ENCODE peak calls at places on chromosomes 12 and 14, in nine cellular contexts. One of them, this sample, is unnamed.

GRCh38 chr12:124952295-124952694 is 36.6 kb downstream of the DHX37 start:
- DNase-seq in OCI-LY7: no peak
- DNase-seq in lower leg skin: no peak
- DNase-seq in AG04450: no peak
- DNase-seq in BJ: no peak
- DNase-seq in CD4-positive, alpha-beta T cell: no peak
- DNase-seq in prostate gland: no peak
- DNase-seq in psoas muscle: no peak
- DNase-seq in ascending aorta: no peak
- DNase-seq in this sample: no peak

GRCh38 chr12:130825771-130826150 is 13.3 kb downstream of the STX2 start:
- DNase-seq in AG04450: no peak
- DNase-seq in ascending aorta: no peak
- DNase-seq in prostate gland: no peak
- DNase-seq in BJ: no peak
- DNase-seq in psoas muscle: no peak
- DNase-seq in CD4-positive, alpha-beta T cell: no peak
- DNase-seq in lower leg skin: no peak
- DNase-seq in OCI-LY7: no peak
- DNase-seq in this sample: no peak

GRCh38 chr14:92093320-92093719 is 13.1 kb downstream of the ATXN3 start:
- DNase-seq in psoas muscle: no peak
- DNase-seq in AG04450: no peak
- DNase-seq in lower leg skin: no peak
- DNase-seq in ascending aorta: no peak
- DNase-seq in OCI-LY7: peak; percentile 28
- DNase-seq in CD4-positive, alpha-beta T cell: no peak
- DNase-seq in BJ: no peak
- DNase-seq in prostate gland: no peak
- DNase-seq in this sample: peak; percentile 38

GRCh38 chr12:76777765-76778216 is 13.9 kb downstream of the ZDHHC17 start:
- DNase-seq in CD4-positive, alpha-beta T cell: no peak
- DNase-seq in psoas muscle: no peak
- DNase-seq in ascending aorta: no peak
- DNase-seq in AG04450: no peak
- DNase-seq in BJ: no peak
- DNase-seq in lower leg skin: no peak
- DNase-seq in OCI-LY7: peak; percentile 87
- DNase-seq in prostate gland: no peak
- DNase-seq in this sample: no peak

GRCh38 chr12:6535960-6536847 is 1.9 kb downstream of the GAPDH start:
- DNase-seq in AG04450: no peak
- DNase-seq in prostate gland: no peak
- DNase-seq in CD4-positive, alpha-beta T cell: no peak
- DNase-seq in lower leg skin: no peak
- DNase-seq in OCI-LY7: peak; percentile 17
- DNase-seq in BJ: no peak
- DNase-seq in ascending aorta: peak; percentile 64
- DNase-seq in psoas muscle: no peak
- DNase-seq in this sample: no peak

GRCh38 chr14:75254381-75254821 is 24.2 kb upstream of the FOS start:
- DNase-seq in CD4-positive, alpha-beta T cell: no peak
- DNase-seq in psoas muscle: peak; percentile 30
- DNase-seq in ascending aorta: no peak
- DNase-seq in lower leg skin: peak; percentile 81
- DNase-seq in AG04450: no peak
- DNase-seq in prostate gland: peak; percentile 94
- DNase-seq in OCI-LY7: no peak
- DNase-seq in BJ: no peak
- DNase-seq in this sample: no peak

GRCh38 chr12:124519741-124520140 is 47.7 kb downstream of the NCOR2 start:
- DNase-seq in lower leg skin: no peak
- DNase-seq in prostate gland: no peak
- DNase-seq in psoas muscle: peak; percentile 42
- DNase-seq in OCI-LY7: no peak
- DNase-seq in CD4-positive, alpha-beta T cell: no peak
- DNase-seq in ascending aorta: no peak
- DNase-seq in BJ: no peak
- DNase-seq in AG04450: no peak
- DNase-seq in this sample: no peak

GRCh38 chr12:121448771-121449315 is 48.9 kb downstream of the RNF34 start:
- DNase-seq in AG04450: no peak
- DNase-seq in BJ: no peak
- DNase-seq in psoas muscle: no peak
- DNase-seq in lower leg skin: no peak
- DNase-seq in OCI-LY7: no peak
- DNase-seq in CD4-positive, alpha-beta T cell: no peak
- DNase-seq in ascending aorta: no peak
- DNase-seq in prostate gland: no peak
- DNase-seq in this sample: no peak

GRCh38 chr14:34826661-34827060 is 48.5 kb downstream of the BAZ1A start:
- DNase-seq in prostate gland: no peak
- DNase-seq in CD4-positive, alpha-beta T cell: no peak
- DNase-seq in OCI-LY7: no peak
- DNase-seq in BJ: no peak
- DNase-seq in AG04450: no peak
- DNase-seq in ascending aorta: no peak
- DNase-seq in lower leg skin: no peak
- DNase-seq in psoas muscle: no peak
- DNase-seq in this sample: no peak

GRCh38 chr14:85087201-85087600 is 442.7 kb upstream of the FLRT2 start:
- DNase-seq in BJ: no peak
- DNase-seq in AG04450: peak; percentile 2
- DNase-seq in psoas muscle: no peak
- DNase-seq in ascending aorta: no peak
- DNase-seq in prostate gland: no peak
- DNase-seq in CD4-positive, alpha-beta T cell: no peak
- DNase-seq in OCI-LY7: no peak
- DNase-seq in lower leg skin: no peak
- DNase-seq in this sample: no peak

GRCh38 chr12:105933671-105934665 is 204.8 kb downstream of the NUAK1 start:
- DNase-seq in psoas muscle: peak; percentile 51
- DNase-seq in BJ: peak; percentile 95
- DNase-seq in ascending aorta: peak; percentile 85
- DNase-seq in OCI-LY7: no peak
- DNase-seq in lower leg skin: peak; percentile 78
- DNase-seq in AG04450: peak; percentile 93
- DNase-seq in prostate gland: peak; percentile 86
- DNase-seq in CD4-positive, alpha-beta T cell: no peak
- DNase-seq in this sample: no peak

DNA sequence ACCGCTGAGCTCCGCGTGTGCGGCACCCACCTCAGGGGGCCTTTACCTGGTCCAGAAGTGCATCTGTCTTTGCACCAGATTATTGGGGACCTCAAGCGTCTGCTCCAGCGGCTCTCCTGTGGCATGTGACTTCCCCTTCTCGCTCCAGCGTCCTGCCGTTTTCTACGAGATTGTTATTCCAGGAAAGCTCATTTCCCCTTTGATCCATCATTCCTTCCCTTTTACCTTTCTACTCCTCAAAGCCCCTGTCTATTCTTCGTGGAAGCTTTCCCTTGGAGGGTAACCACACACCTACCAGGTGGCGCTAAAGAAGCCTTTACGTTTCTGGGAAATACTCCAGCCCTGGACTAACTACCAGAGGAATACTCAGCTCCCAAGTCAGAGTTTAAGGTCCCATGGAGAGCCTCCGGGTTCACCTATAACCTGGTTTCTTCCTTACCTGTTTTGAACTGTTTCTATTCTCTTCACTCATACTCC is 1.5 kb downstream of the FKBP4 start:
- DNase-seq in CD4-positive, alpha-beta T cell: no peak
- DNase-seq in AG04450: no peak
- DNase-seq in BJ: no peak
- DNase-seq in ascending aorta: peak; percentile 40
- DNase-seq in lower leg skin: no peak
- DNase-seq in prostate gland: peak; percentile 31
- DNase-seq in OCI-LY7: no peak
- DNase-seq in psoas muscle: no peak
- DNase-seq in this sample: no peak
- TF ChIP-seq CTCF in CD4-positive, alpha-beta T cell: no peak
- TF ChIP-seq CTCF in AG04450: peak; percentile 0
- TF ChIP-seq CTCF in BJ: no peak
- TF ChIP-seq CTCF in ascending aorta: no peak
- TF ChIP-seq CTCF in lower leg skin: no peak
- TF ChIP-seq CTCF in prostate gland: no peak
- TF ChIP-seq CTCF in OCI-LY7: peak; percentile 59
- TF ChIP-seq CTCF in psoas muscle: no peak
- TF ChIP-seq CTCF in this sample: no peak

GRCh38 chr14:81485372-81485771 is 48.3 kb downstream of the SEL1L start:
- DNase-seq in CD4-positive, alpha-beta T cell: no peak
- DNase-seq in psoas muscle: no peak
- DNase-seq in lower leg skin: no peak
- DNase-seq in OCI-LY7: no peak
- DNase-seq in ascending aorta: no peak
- DNase-seq in prostate gland: no peak
- DNase-seq in AG04450: no peak
- DNase-seq in BJ: no peak
- DNase-seq in this sample: peak; percentile 26
- TF ChIP-seq CTCF in CD4-positive, alpha-beta T cell: no peak
- TF ChIP-seq CTCF in psoas muscle: no peak
- TF ChIP-seq CTCF in lower leg skin: no peak
- TF ChIP-seq CTCF in OCI-LY7: no peak
- TF ChIP-seq CTCF in ascending aorta: no peak
- TF ChIP-seq CTCF in prostate gland: no peak
- TF ChIP-seq CTCF in AG04450: no peak
- TF ChIP-seq CTCF in BJ: no peak
- TF ChIP-seq CTCF in this sample: no peak

GRCh38 chr14:56488306-56488705 is 91.3 kb upstream of the TMEM260 start:
- DNase-seq in CD4-positive, alpha-beta T cell: no peak
- DNase-seq in AG04450: no peak
- DNase-seq in psoas muscle: no peak
- DNase-seq in prostate gland: no peak
- DNase-seq in lower leg skin: no peak
- DNase-seq in BJ: no peak
- DNase-seq in OCI-LY7: no peak
- DNase-seq in ascending aorta: no peak
- DNase-seq in this sample: no peak

GRCh38 chr14:56490379-56490778 is 89.2 kb upstream of the TMEM260 start:
- DNase-seq in psoas muscle: no peak
- DNase-seq in lower leg skin: no peak
- DNase-seq in OCI-LY7: peak; percentile 56
- DNase-seq in ascending aorta: no peak
- DNase-seq in AG04450: no peak
- DNase-seq in CD4-positive, alpha-beta T cell: no peak
- DNase-seq in prostate gland: no peak
- DNase-seq in BJ: no peak
- DNase-seq in this sample: no peak

GRCh38 chr14:56487761-56488160 is 91.8 kb upstream of the TMEM260 start:
- DNase-seq in BJ: no peak
- DNase-seq in OCI-LY7: no peak
- DNase-seq in CD4-positive, alpha-beta T cell: no peak
- DNase-seq in ascending aorta: no peak
- DNase-seq in psoas muscle: no peak
- DNase-seq in prostate gland: no peak
- DNase-seq in lower leg skin: no peak
- DNase-seq in AG04450: no peak
- DNase-seq in this sample: no peak

GRCh38 chr14:56491299-56492285 is 88.0 kb upstream of the TMEM260 start:
- DNase-seq in AG04450: peak; percentile 16
- DNase-seq in OCI-LY7: peak; percentile 62
- DNase-seq in BJ: no peak
- DNase-seq in psoas muscle: no peak
- DNase-seq in prostate gland: peak; percentile 19
- DNase-seq in CD4-positive, alpha-beta T cell: peak; percentile 3
- DNase-seq in lower leg skin: no peak
- DNase-seq in ascending aorta: no peak
- DNase-seq in this sample: peak; percentile 59

GRCh38 chr14:56487090-56487667 is 92.4 kb upstream of the TMEM260 start:
- DNase-seq in ascending aorta: no peak
- DNase-seq in prostate gland: no peak
- DNase-seq in lower leg skin: no peak
- DNase-seq in OCI-LY7: no peak
- DNase-seq in CD4-positive, alpha-beta T cell: no peak
- DNase-seq in BJ: no peak
- DNase-seq in psoas muscle: no peak
- DNase-seq in AG04450: no peak
- DNase-seq in this sample: no peak
- TF ChIP-seq CTCF in ascending aorta: peak; percentile 29
- TF ChIP-seq CTCF in prostate gland: no peak
- TF ChIP-seq CTCF in lower leg skin: no peak
- TF ChIP-seq CTCF in OCI-LY7: peak; percentile 69
- TF ChIP-seq CTCF in CD4-positive, alpha-beta T cell: no peak
- TF ChIP-seq CTCF in BJ: peak; percentile 43
- TF ChIP-seq CTCF in psoas muscle: no peak
- TF ChIP-seq CTCF in AG04450: peak; percentile 67
- TF ChIP-seq CTCF in this sample: no peak

GRCh38 chr12:51676875-51677274 is 85.8 kb downstream of the SCN8A start:
- DNase-seq in psoas muscle: no peak
- DNase-seq in CD4-positive, alpha-beta T cell: no peak
- DNase-seq in prostate gland: no peak
- DNase-seq in BJ: no peak
- DNase-seq in AG04450: no peak
- DNase-seq in ascending aorta: no peak
- DNase-seq in lower leg skin: no peak
- DNase-seq in OCI-LY7: no peak
- DNase-seq in this sample: no peak

GRCh38 chr12:51672334-51672733 is 81.3 kb downstream of the SCN8A start:
- DNase-seq in ascending aorta: no peak
- DNase-seq in OCI-LY7: no peak
- DNase-seq in psoas muscle: no peak
- DNase-seq in CD4-positive, alpha-beta T cell: no peak
- DNase-seq in AG04450: no peak
- DNase-seq in BJ: no peak
- DNase-seq in lower leg skin: no peak
- DNase-seq in prostate gland: no peak
- DNase-seq in this sample: no peak

GRCh38 chr12:51675062-51675803 is 84.2 kb downstream of the SCN8A start:
- DNase-seq in prostate gland: no peak
- DNase-seq in psoas muscle: no peak
- DNase-seq in BJ: no peak
- DNase-seq in lower leg skin: no peak
- DNase-seq in CD4-positive, alpha-beta T cell: no peak
- DNase-seq in AG04450: no peak
- DNase-seq in ascending aorta: no peak
- DNase-seq in OCI-LY7: no peak
- DNase-seq in this sample: no peak

GRCh38 chr12:51683763-51684357 is 92.8 kb downstream of the SCN8A start:
- DNase-seq in AG04450: no peak
- DNase-seq in CD4-positive, alpha-beta T cell: no peak
- DNase-seq in BJ: peak; percentile 31
- DNase-seq in ascending aorta: no peak
- DNase-seq in lower leg skin: no peak
- DNase-seq in OCI-LY7: no peak
- DNase-seq in psoas muscle: no peak
- DNase-seq in prostate gland: peak; percentile 30
- DNase-seq in this sample: no peak

DNA sequence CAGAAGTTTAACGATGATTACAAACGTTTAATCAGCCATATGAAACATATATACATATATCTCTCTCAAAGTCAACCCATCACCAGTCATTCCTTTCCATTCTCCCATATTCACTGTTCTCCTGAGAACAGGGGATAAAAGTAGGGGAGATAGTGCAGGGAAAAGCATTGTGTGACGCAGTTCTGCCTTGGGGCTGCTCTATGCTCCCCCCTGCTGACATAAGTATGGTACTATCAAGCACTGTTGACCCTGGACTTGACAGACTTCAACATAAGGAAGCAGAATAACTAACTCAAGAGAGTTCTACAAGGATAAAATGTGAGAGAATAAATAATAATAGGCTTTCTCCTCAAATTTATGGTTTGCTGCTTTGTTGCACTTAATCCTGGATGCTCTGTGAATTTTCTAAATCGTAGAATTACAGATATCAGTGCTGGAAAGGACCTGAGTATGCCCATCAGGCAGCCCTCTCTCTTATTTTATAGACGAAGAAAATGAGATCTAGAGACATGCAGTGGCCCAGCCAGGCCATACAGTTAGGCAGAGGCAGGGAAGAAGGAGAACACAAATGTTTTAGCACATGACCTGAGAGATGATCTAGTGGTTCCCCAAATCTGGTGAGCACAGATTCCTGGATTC is 87.2 kb downstream of the SCN8A start:
- DNase-seq in BJ: no peak
- DNase-seq in OCI-LY7: peak; percentile 40
- DNase-seq in ascending aorta: no peak
- DNase-seq in CD4-positive, alpha-beta T cell: no peak
- DNase-seq in AG04450: no peak
- DNase-seq in lower leg skin: no peak
- DNase-seq in prostate gland: peak; percentile 14
- DNase-seq in psoas muscle: no peak
- DNase-seq in this sample: peak; percentile 32
- TF ChIP-seq CTCF in BJ: peak; percentile 89
- TF ChIP-seq CTCF in OCI-LY7: peak; percentile 79
- TF ChIP-seq CTCF in ascending aorta: no peak
- TF ChIP-seq CTCF in CD4-positive, alpha-beta T cell: peak; percentile 50
- TF ChIP-seq CTCF in AG04450: peak; percentile 89
- TF ChIP-seq CTCF in lower leg skin: no peak
- TF ChIP-seq CTCF in prostate gland: no peak
- TF ChIP-seq CTCF in psoas muscle: peak; percentile 52
- TF ChIP-seq CTCF in this sample: peak; percentile 62

This sample was measured in activated CD8-positive, alpha-beta T cell treated with anti-CD3 and anti-CD28 coated beads for 36 hours.